ENCODE peak calls at places on chromosome 19, in five cellular contexts. Y is A549, W is fibroblast of lung, I is stomach, X is mucosa of descending colon. L is an unnamed sample.

GRCh38 chr19:38993271-38993670 is 17.7 kb upstream of the FBXO17 start:
- DNase-seq in I (no peak), Y (peak; percentile 49), W (no peak), X (no peak), L (no peak)

GRCh38 chr19:5539431-5539833 is 28.3 kb downstream of the TINCR start:
- DNase-seq in W (no peak), Y (no peak), X (no peak), I (no peak), L (no peak)

GRCh38 chr19:24029941-24030636 is 56.9 kb upstream of the ZNF254 start:
- DNase-seq in I (no peak), X (no peak), Y (no peak), W (no peak), L (no peak)

GRCh38 chr19:38551450-38551813 is 66.3 kb downstream of the MAP4K1 start:
- DNase-seq in Y (no peak), I (no peak), X (no peak), W (no peak), L (no peak)

GRCh38 chr19:12543855-12544254 is 7.4 kb downstream of the ZNF564 start:
- DNase-seq in I (no peak), W (no peak), Y (no peak), X (no peak), L (no peak)

GRCh38 chr19:30316560-30317106 is 55.6 kb upstream of the ZNF536 start:
- DNase-seq in Y (no peak), I (peak; percentile 19), W (no peak), X (no peak), L (no peak)

GRCh38 chr19:45130888-45131615 is 29.7 kb downstream of the NKPD1 start:
- DNase-seq in Y (peak; percentile 54), W (no peak), I (peak; percentile 63), X (peak; percentile 56), L (no peak)

GRCh38 chr19:41753159-41753558 is 2.2 kb upstream of the CEACAM6 start:
- DNase-seq in I (peak; percentile 78), Y (peak; percentile 74), W (peak; percentile 3), X (peak; percentile 86), L (peak; percentile 67)

GRCh38 chr19:50791594-50792245 is 1.5 kb downstream of the ACP4 start:
- DNase-seq in X (no peak), I (no peak), W (no peak), Y (no peak), L (no peak)

GRCh38 chr19:19366691-19367396 is 38.6 kb upstream of the GATAD2A start:
- DNase-seq in Y (peak; percentile 69), W (peak; percentile 60), X (peak; percentile 88), I (peak; percentile 86), L (peak; percentile 65)

GRCh38 chr19:4524808-4525562 is 6.7 kb upstream of the PLIN4 start:
- DNase-seq in I (peak; percentile 63), Y (peak; percentile 63), X (peak; percentile 72), W (peak; percentile 43), L (peak; percentile 60)

GRCh38 chr19:3783660-3784584 is 2.3 kb downstream of the MATK start:
- DNase-seq in I (no peak), W (no peak), Y (no peak), X (no peak), L (no peak)

GRCh38 chr19:8085606-8086464 is 33.3 kb downstream of the CCL25 start:
- DNase-seq in I (no peak), X (peak; percentile 41), W (no peak), Y (peak; percentile 66), L (no peak)

GRCh38 chr19:33621811-33622504 is at the start of gene CHST8:
- DNase-seq in Y (no peak), W (no peak), X (peak; percentile 67), I (peak; percentile 42), L (no peak)

GRCh38 chr19:30228113-30228725 is 144.0 kb upstream of the ZNF536 start:
- DNase-seq in X (peak; percentile 28), I (no peak), W (no peak), Y (no peak), L (no peak)

GRCh38 chr19:39405261-39405912 is 1.3 kb upstream of the ZFP36 start:
- DNase-seq in W (no peak), Y (no peak), I (no peak), X (no peak), L (no peak)

GRCh38 chr19:41430907-41431306 is 3.7 kb upstream of the B3GNT8 start:
- DNase-seq in X (peak; percentile 22), W (no peak), I (no peak), Y (no peak), L (no peak)

GRCh38 chr19:4414144-4414799 is 11.8 kb downstream of the CHAF1A start:
- DNase-seq in Y (no peak), W (peak; percentile 60), X (no peak), I (no peak), L (no peak)

GRCh38 chr19:42261763-42262162 is 6.8 kb upstream of the ERF start:
- DNase-seq in Y (no peak), W (no peak), X (no peak), I (no peak), L (no peak)

GRCh38 chr19:45472557-45473365 is 5.0 kb downstream of the FOSB start:
- DNase-seq in W (no peak), I (no peak), X (no peak), Y (no peak), L (no peak)

GRCh38 chr19:39356647-39357046 is 14.4 kb downstream of the SAMD4B start:
- DNase-seq in Y (no peak), I (no peak), W (no peak), X (no peak), L (no peak)

GRCh38 chr19:50203281-50204080 is at the start of gene MYH14:
- DNase-seq in I (peak; percentile 96), Y (peak; percentile 99), W (no peak), X (peak; percentile 96), L (no peak)

GRCh38 chr19:40278361-40279045 is 6.6 kb downstream of the AKT2 start:
- DNase-seq in I (no peak), W (no peak), Y (no peak), X (no peak), L (no peak)

GRCh38 chr19:996051-996838 is 4.0 kb upstream of the GRIN3B start:
- DNase-seq in Y (no peak), I (peak; percentile 55), W (peak; percentile 57), X (no peak), L (peak; percentile 54)

GRCh38 chr19:2551172-2551863 is 75.4 kb downstream of the GADD45B start:
- DNase-seq in I (no peak), Y (no peak), X (no peak), W (no peak), L (no peak)

GRCh38 chr19:39686739-39687138 is 17.5 kb upstream of the LGALS14 start:
- DNase-seq in X (no peak), W (no peak), Y (no peak), I (no peak), L (no peak)

GRCh38 chr19:15323496-15324235 is 8.7 kb downstream of the BRD4 start:
- DNase-seq in X (peak; percentile 58), Y (no peak), I (peak; percentile 57), W (peak; percentile 72), L (no peak)

GRCh38 chr19:18491995-18492953 is 29.6 kb downstream of the ELL start:
- DNase-seq in Y (no peak), I (no peak), X (no peak), W (no peak), L (no peak)

GRCh38 chr19:38023245-38023644 is 116.2 kb downstream of the SIPA1L3 start:
- DNase-seq in I (no peak), W (no peak), X (no peak), Y (no peak), L (no peak)

DNA sequence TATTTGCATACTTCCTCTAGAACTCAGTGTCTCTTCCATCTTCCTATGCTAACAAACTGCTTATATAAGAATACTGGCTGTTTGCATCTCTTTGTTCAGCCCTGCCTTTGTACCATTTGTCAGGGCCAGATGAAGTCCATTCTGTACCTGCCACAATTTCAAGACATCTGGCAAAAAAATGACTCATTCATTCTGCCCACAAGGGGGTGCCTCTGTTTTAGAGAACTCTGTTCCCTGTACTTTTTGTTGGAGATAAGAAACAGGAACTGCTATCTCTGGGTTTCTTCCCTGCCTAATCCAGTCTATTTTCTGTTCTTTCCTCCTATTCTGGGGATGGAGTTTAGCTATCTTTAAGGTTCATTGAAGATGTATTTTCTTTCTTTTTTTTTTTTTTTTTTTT is 23.0 kb downstream of the ZNF568 start:
- DNase-seq in X (no peak), I (no peak), Y (no peak), W (no peak), L (no peak)
- TF ChIP-seq CTCF in X (no peak), I (no peak), Y (no peak), W (no peak), L (no peak)

GRCh38 chr19:29120471-29120870 is 92.5 kb downstream of the UQCRFS1 start:
- DNase-seq in X (no peak), I (no peak), W (no peak), Y (no peak), L (no peak)

GRCh38 chr19:29121684-29122083 is 91.3 kb downstream of the UQCRFS1 start:
- DNase-seq in I (no peak), W (no peak), Y (no peak), X (no peak), L (no peak)

GRCh38 chr19:29117926-29118325 is 95.0 kb downstream of the UQCRFS1 start:
- DNase-seq in Y (no peak), I (no peak), X (no peak), W (no peak), L (no peak)

GRCh38 chr19:29118384-29118783 is 94.6 kb downstream of the UQCRFS1 start:
- DNase-seq in Y (no peak), X (no peak), W (no peak), I (no peak), L (no peak)

GRCh38 chr19:29119582-29119981 is 93.4 kb downstream of the UQCRFS1 start:
- DNase-seq in I (no peak), W (no peak), X (no peak), Y (no peak), L (no peak)
- TF ChIP-seq CTCF in I (no peak), W (no peak), X (no peak), Y (no peak), L (no peak)

DNA sequence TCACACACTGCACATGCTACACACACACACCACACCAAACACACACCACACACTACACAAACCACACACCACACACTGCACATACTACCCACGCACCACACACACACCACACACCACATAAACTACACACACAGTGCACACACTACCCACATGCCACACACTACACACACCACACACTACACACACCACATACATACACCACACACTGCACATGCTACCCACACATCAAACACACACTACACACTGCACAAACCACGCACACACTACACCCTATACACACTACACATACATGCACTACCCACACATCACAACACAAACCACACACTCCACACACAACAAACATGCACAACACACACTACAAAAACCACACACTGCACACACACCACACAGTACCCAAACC is 6.0 kb downstream of the MAG start:
- DNase-seq in X (no peak), I (no peak), W (no peak), Y (no peak), L (no peak)
- TF ChIP-seq CTCF in X (no peak), I (no peak), W (no peak), Y (no peak), L (no peak)

DNA sequence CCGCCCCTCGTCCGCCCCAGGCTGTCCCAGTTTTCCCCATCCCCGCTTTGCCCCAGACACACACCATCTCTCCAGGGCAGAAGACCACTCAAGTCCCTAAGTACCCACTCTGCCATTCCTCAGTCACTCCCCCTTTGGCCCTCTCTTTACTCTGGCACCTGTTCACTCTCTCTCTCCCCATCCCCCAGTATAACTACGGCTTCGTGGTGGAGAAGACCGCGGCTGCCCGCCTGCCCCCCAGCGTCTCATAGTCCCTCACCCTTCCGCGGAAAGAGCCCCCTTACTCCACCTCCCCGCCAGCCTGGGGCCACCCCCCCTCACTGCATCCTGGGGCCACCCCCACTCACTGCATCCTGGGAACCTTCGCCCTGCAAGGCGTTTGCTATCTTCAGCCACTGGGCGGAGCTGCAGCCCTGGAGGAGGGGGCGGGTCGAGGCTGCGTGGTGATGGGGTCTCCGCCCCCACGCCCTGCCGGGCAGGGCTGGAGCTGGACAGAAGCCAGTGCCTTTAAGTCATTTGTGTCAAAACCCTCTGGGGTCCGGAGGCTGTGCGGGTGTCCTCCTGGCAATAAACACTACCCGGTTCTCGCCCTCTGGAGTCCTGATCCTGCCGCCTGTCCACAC is 5.0 kb downstream of the MVB12A start:
- DNase-seq in W (no peak), X (peak; percentile 31), I (no peak), Y (no peak), L (no peak)
- TF ChIP-seq CTCF in W (peak; percentile 52), X (no peak), I (no peak), Y (peak; percentile 38), L (no peak)